ENCODE peak calls at places on chromosomes 11 and 22, in nine cellular contexts. Q is stimulated activated CD8-positive, alpha-beta memory T cell treated with anti-CD3 and anti-CD28 coated beads, Interleukin-15, amount 100 ng/mL, for 1 hour; P is NCI-H2029 treated with DMSO at 0.1 percent for 48 hours; V is stimulated activated CD4-positive, alpha-beta T cell treated with anti-CD3 and anti-CD28 coated beads, TNF-alpha, amount 100 ng/mL, for 24 hours; S is NCI-H187 treated with DMSO at 0.1 percent for 48 hours; N is AG20443; R is progenitor cell of endocrine pancreas; A is dorsolateral prefrontal cortex; O is heart right ventricle. K is an unnamed sample.

GRCh38 chr11:83801799-83802198 is 515.6 kb upstream of the CCDC90B start:
- DNase-seq in Q (no peak), P (no peak), V (no peak), S (no peak), N (no peak), R (no peak), A (no peak), O (no peak), K (no peak)

GRCh38 chr11:110435780-110436717 is 6.3 kb downstream of the FDX1 start:
- DNase-seq in Q (no peak), P (no peak), V (no peak), S (no peak), N (peak; percentile 19), R (no peak), A (no peak), O (no peak), K (no peak)

GRCh38 chr11:120281161-120281795 is 41.3 kb downstream of the POU2F3 start:
- DNase-seq in Q (no peak), P (no peak), V (no peak), S (no peak), N (no peak), R (no peak), A (no peak), O (no peak), K (no peak)

GRCh38 chr11:94926698-94927237 is 46.6 kb downstream of the CWC15 start:
- DNase-seq in Q (no peak), P (no peak), V (no peak), S (no peak), N (peak; percentile 93), R (no peak), A (peak; percentile 13), O (peak; percentile 93), K (no peak)

GRCh38 chr22:49712195-49712791 is 115.4 kb downstream of the BRD1 start:
- DNase-seq in Q (no peak), P (no peak), V (no peak), S (no peak), N (peak; percentile 47), R (peak; percentile 70), A (no peak), O (no peak), K (no peak)

GRCh38 chr11:97502201-97502600 is 1112.4 kb downstream of the JRKL start:
- DNase-seq in Q (no peak), P (no peak), V (no peak), S (no peak), N (no peak), R (no peak), A (no peak), O (no peak), K (no peak)

GRCh38 chr11:36948445-36949171 is 350.6 kb upstream of the RAG2 start:
- DNase-seq in Q (no peak), P (no peak), V (no peak), S (no peak), N (no peak), R (no peak), A (no peak), O (no peak), K (no peak)

GRCh38 chr11:120208012-120208441 is 2.8 kb upstream of the OAF start:
- DNase-seq in Q (no peak), P (no peak), V (no peak), S (no peak), N (no peak), R (no peak), A (no peak), O (no peak), K (no peak)

GRCh38 chr11:70054020-70054419 is 24.1 kb upstream of the ANO1 start:
- DNase-seq in Q (no peak), P (no peak), V (no peak), S (no peak), N (no peak), R (no peak), A (no peak), O (no peak), K (no peak)

GRCh38 chr22:21760640-21761039 is 25.0 kb upstream of the YPEL1 start:
- DNase-seq in Q (no peak), P (peak; percentile 5), V (no peak), S (no peak), N (no peak), R (no peak), A (no peak), O (no peak), K (no peak)

GRCh38 chr11:8262552-8263108 is 1.0 kb downstream of the LMO1 start:
- DNase-seq in Q (no peak), P (no peak), V (no peak), S (no peak), N (peak; percentile 83), R (peak; percentile 37), A (peak; percentile 37), O (no peak), K (no peak)

GRCh38 chr11:135027461-135027860 is 615.4 kb upstream of the B3GAT1 start:
- DNase-seq in Q (no peak), P (no peak), V (no peak), S (no peak), N (peak; percentile 40), R (peak; percentile 64), A (no peak), O (peak; percentile 16), K (no peak)

GRCh38 chr11:124301482-124301881 is 12.3 kb downstream of the OR8D1 start:
- DNase-seq in Q (no peak), P (no peak), V (no peak), S (no peak), N (peak; percentile 25), R (no peak), A (no peak), O (no peak), K (no peak)

GRCh38 chr11:45247433-45247832 is 38.7 kb downstream of the SYT13 start:
- DNase-seq in Q (no peak), P (no peak), V (no peak), S (no peak), N (no peak), R (no peak), A (no peak), O (no peak), K (no peak)

GRCh38 chr11:79314906-79315689 is 125.7 kb downstream of the TENM4 start:
- DNase-seq in Q (no peak), P (peak; percentile 20), V (no peak), S (no peak), N (peak; percentile 33), R (peak; percentile 21), A (no peak), O (no peak), K (no peak)

GRCh38 chr22:26170795-26171194 is 1.5 kb downstream of the SEZ6L start:
- DNase-seq in Q (no peak), P (no peak), V (no peak), S (no peak), N (peak; percentile 29), R (peak; percentile 65), A (peak; percentile 41), O (peak; percentile 5), K (no peak)

GRCh38 chr11:102220728-102221467 is 96.4 kb upstream of the BIRC3 start:
- DNase-seq in Q (no peak), P (no peak), V (no peak), S (no peak), N (no peak), R (no peak), A (no peak), O (no peak), K (no peak)

GRCh38 chr11:134504146-134504905 is 92.3 kb upstream of the B3GAT1 start:
- DNase-seq in Q (no peak), P (no peak), V (no peak), S (no peak), N (no peak), R (no peak), A (no peak), O (no peak), K (no peak)

GRCh38 chr11:67052891-67053290 is 3.8 kb upstream of the RHOD start:
- DNase-seq in Q (no peak), P (no peak), V (no peak), S (no peak), N (no peak), R (no peak), A (no peak), O (no peak), K (no peak)

GRCh38 chr11:72037554-72038311 is 39.0 kb downstream of the IL18BP start:
- DNase-seq in Q (no peak), P (peak; percentile 9), V (no peak), S (no peak), N (no peak), R (no peak), A (no peak), O (no peak), K (no peak)

GRCh38 chr11:5966958-5967357 is 1.3 kb downstream of the OR56A5 start:
- DNase-seq in Q (no peak), P (no peak), V (no peak), S (no peak), N (no peak), R (no peak), A (no peak), O (no peak), K (no peak)

GRCh38 chr22:41302016-41302767 is 867 bp downstream of the ZC3H7B start:
- DNase-seq in Q (no peak), P (no peak), V (no peak), S (no peak), N (peak; percentile 44), R (peak; percentile 50), A (no peak), O (no peak), K (no peak)

GRCh38 chr22:45429921-45430775 is 16.7 kb downstream of the RIBC2 start:
- DNase-seq in Q (no peak), P (no peak), V (no peak), S (no peak), N (no peak), R (no peak), A (no peak), O (no peak), K (no peak)

GRCh38 chr22:45336971-45337431 is 27.3 kb downstream of the FAM118A start:
- DNase-seq in Q (no peak), P (peak; percentile 66), V (no peak), S (no peak), N (no peak), R (no peak), A (peak; percentile 26), O (peak; percentile 88), K (no peak)

GRCh38 chr11:123357990-123358827 is 71.9 kb upstream of the GRAMD1B start:
- DNase-seq in Q (no peak), P (peak; percentile 69), V (no peak), S (no peak), N (peak; percentile 66), R (no peak), A (peak; percentile 24), O (no peak), K (peak; percentile 33)

GRCh38 chr11:62553839-62554361 is 7.3 kb upstream of the AHNAK start:
- DNase-seq in Q (no peak), P (no peak), V (no peak), S (no peak), N (peak; percentile 53), R (no peak), A (no peak), O (no peak), K (peak; percentile 72)

GRCh38 chr11:118009821-118010737 is 23.9 kb downstream of the IL10RA start:
- DNase-seq in Q (no peak), P (no peak), V (no peak), S (no peak), N (no peak), R (no peak), A (no peak), O (no peak), K (no peak)

GRCh38 chr11:6203327-6203726 is 2.0 kb upstream of the C11orf42 start:
- DNase-seq in Q (no peak), P (no peak), V (no peak), S (no peak), N (no peak), R (no peak), A (no peak), O (no peak), K (peak; percentile 41)

GRCh38 chr22:31081963-31082605 is 966 bp downstream of the SMTN start:
- DNase-seq in Q (no peak), P (no peak), V (no peak), S (no peak), N (no peak), R (no peak), A (no peak), O (no peak), K (no peak)

K was measured in CD4-positive, alpha-beta memory T cell.